ENCODE peak calls at places on chromosome 1, in eight cellular contexts. One of them, this sample, is unnamed.

GRCh38 chr1:17564458-17565393 is 25.2 kb downstream of the ARHGEF10L start:
- DNase-seq in progenitor cell of endocrine pancreas: no peak
- DNase-seq in EH: no peak
- DNase-seq in AG04450: no peak
- DNase-seq in BJ: no peak
- DNase-seq in AG09319: no peak
- DNase-seq in T-helper 22 cell: no peak
- DNase-seq in hippocampal formation: no peak
- DNase-seq in this sample: no peak

GRCh38 chr1:43619314-43619790 is 30.6 kb upstream of the KDM4A start:
- DNase-seq in EH: no peak
- DNase-seq in hippocampal formation: no peak
- DNase-seq in progenitor cell of endocrine pancreas: no peak
- DNase-seq in AG04450: no peak
- DNase-seq in BJ: no peak
- DNase-seq in T-helper 22 cell: no peak
- DNase-seq in AG09319: no peak
- DNase-seq in this sample: no peak

GRCh38 chr1:202005958-202006357 is 4.4 kb upstream of the ELF3 start:
- DNase-seq in EH: peak
- DNase-seq in T-helper 22 cell: no peak
- DNase-seq in hippocampal formation: peak
- DNase-seq in AG04450: no peak
- DNase-seq in BJ: no peak
- DNase-seq in progenitor cell of endocrine pancreas: no peak
- DNase-seq in AG09319: no peak
- DNase-seq in this sample: no peak

GRCh38 chr1:28887418-28887834 is 26.9 kb upstream of the EPB41 start:
- DNase-seq in T-helper 22 cell: peak
- DNase-seq in BJ: no peak
- DNase-seq in progenitor cell of endocrine pancreas: no peak
- DNase-seq in hippocampal formation: no peak
- DNase-seq in AG04450: no peak
- DNase-seq in AG09319: no peak
- DNase-seq in EH: peak
- DNase-seq in this sample: no peak

GRCh38 chr1:152440635-152441471 is 26.8 kb upstream of the CRNN start:
- DNase-seq in progenitor cell of endocrine pancreas: no peak
- DNase-seq in EH: peak
- DNase-seq in T-helper 22 cell: peak
- DNase-seq in hippocampal formation: peak
- DNase-seq in BJ: no peak
- DNase-seq in AG04450: no peak
- DNase-seq in AG09319: peak
- DNase-seq in this sample: peak

GRCh38 chr1:7026188-7026587 is 240.9 kb downstream of the CAMTA1 start:
- DNase-seq in AG09319: no peak
- DNase-seq in T-helper 22 cell: no peak
- DNase-seq in progenitor cell of endocrine pancreas: no peak
- DNase-seq in BJ: no peak
- DNase-seq in hippocampal formation: no peak
- DNase-seq in AG04450: no peak
- DNase-seq in EH: no peak
- DNase-seq in this sample: no peak

GRCh38 chr1:207941664-207942063 is 30.7 kb upstream of the CD34 start:
- DNase-seq in BJ: no peak
- DNase-seq in progenitor cell of endocrine pancreas: no peak
- DNase-seq in hippocampal formation: peak
- DNase-seq in EH: no peak
- DNase-seq in AG09319: no peak
- DNase-seq in AG04450: no peak
- DNase-seq in T-helper 22 cell: no peak
- DNase-seq in this sample: peak

GRCh38 chr1:75797606-75798216 is 1.0 kb downstream of the MSH4 start:
- DNase-seq in T-helper 22 cell: no peak
- DNase-seq in EH: peak
- DNase-seq in AG04450: no peak
- DNase-seq in hippocampal formation: no peak
- DNase-seq in AG09319: no peak
- DNase-seq in BJ: no peak
- DNase-seq in progenitor cell of endocrine pancreas: no peak
- DNase-seq in this sample: no peak

GRCh38 chr1:226657788-226658537 is 81.1 kb downstream of the ITPKB start:
- DNase-seq in progenitor cell of endocrine pancreas: no peak
- DNase-seq in hippocampal formation: peak
- DNase-seq in AG04450: no peak
- DNase-seq in T-helper 22 cell: no peak
- DNase-seq in EH: no peak
- DNase-seq in BJ: no peak
- DNase-seq in AG09319: no peak
- DNase-seq in this sample: no peak

GRCh38 chr1:61640531-61641125 is 84.3 kb downstream of the TM2D1 start:
- DNase-seq in AG09319: no peak
- DNase-seq in BJ: no peak
- DNase-seq in hippocampal formation: peak
- DNase-seq in AG04450: no peak
- DNase-seq in EH: no peak
- DNase-seq in progenitor cell of endocrine pancreas: no peak
- DNase-seq in T-helper 22 cell: no peak
- DNase-seq in this sample: no peak

GRCh38 chr1:228955691-228956090 is 220.4 kb downstream of the RHOU start:
- DNase-seq in progenitor cell of endocrine pancreas: no peak
- DNase-seq in AG04450: peak
- DNase-seq in T-helper 22 cell: no peak
- DNase-seq in hippocampal formation: no peak
- DNase-seq in AG09319: no peak
- DNase-seq in BJ: no peak
- DNase-seq in EH: peak
- DNase-seq in this sample: no peak

GRCh38 chr1:192491804-192492554 is 83.6 kb upstream of the RGS1 start:
- DNase-seq in AG09319: no peak
- DNase-seq in BJ: no peak
- DNase-seq in T-helper 22 cell: no peak
- DNase-seq in progenitor cell of endocrine pancreas: no peak
- DNase-seq in AG04450: no peak
- DNase-seq in hippocampal formation: no peak
- DNase-seq in EH: no peak
- DNase-seq in this sample: no peak

GRCh38 chr1:95309031-95309459 is 75.0 kb downstream of the RWDD3 start:
- DNase-seq in BJ: no peak
- DNase-seq in progenitor cell of endocrine pancreas: peak
- DNase-seq in AG04450: no peak
- DNase-seq in T-helper 22 cell: no peak
- DNase-seq in AG09319: peak
- DNase-seq in EH: peak
- DNase-seq in hippocampal formation: peak
- DNase-seq in this sample: peak

GRCh38 chr1:9009438-9010366 is 16.5 kb downstream of the SLC2A7 start:
- DNase-seq in BJ: no peak
- DNase-seq in progenitor cell of endocrine pancreas: no peak
- DNase-seq in hippocampal formation: no peak
- DNase-seq in AG09319: no peak
- DNase-seq in AG04450: no peak
- DNase-seq in T-helper 22 cell: no peak
- DNase-seq in EH: peak
- DNase-seq in this sample: no peak

This sample was measured in G401.